ENCODE peak calls at places on chromosomes 13 and 19, in nine cellular contexts. L is suprapubic skin, D is neural progenitor cell, K is OCI-LY7, N is HCT116, O is endodermal cell, U is tibial nerve, H is psoas muscle, Y is mammary epithelial cell. J is an unnamed sample. For H3K4me1 and H3K9me3, the result is how much of the 10 kb centered on the place peaks cover.

GRCh38 chr13:80237646-80238045 is 103.3 kb downstream of the SPRY2 start:
- DNase-seq in L (no peak), D (no peak), K (no peak), N (no peak), O (no peak), U (no peak), H (no peak), Y (no peak), J (no peak)

GRCh38 chr13:35881360-35881759 is 249.8 kb downstream of the DCLK1 start:
- DNase-seq in L (no peak), D (no peak), K (no peak), N (no peak), O (no peak), U (no peak), H (no peak), Y (no peak), J (no peak)

GRCh38 chr13:80235131-80235530 is 105.8 kb downstream of the SPRY2 start:
- DNase-seq in L (no peak), D (no peak), K (no peak), N (no peak), O (no peak), U (no peak), H (no peak), Y (no peak), J (no peak)

GRCh38 chr13:66803759-66804456 is 426.2 kb downstream of the PCDH9 start:
- DNase-seq in L (no peak), D (no peak), K (no peak), N (no peak), O (no peak), U (no peak), H (no peak), Y (no peak), J (no peak)

GRCh38 chr19:39941615-39942507 is 7.4 kb upstream of the FCGBP start:
- DNase-seq in L (no peak), D (peak), K (peak), N (no peak), O (no peak), U (no peak), H (no peak), Y (peak), J (no peak)

GRCh38 chr13:25860862-25861261 is 191.0 kb downstream of the SHISA2 start:
- DNase-seq in L (no peak), D (no peak), K (no peak), N (no peak), O (no peak), U (no peak), H (no peak), Y (peak), J (no peak)

GRCh38 chr13:49292742-49293498 is 45.2 kb downstream of the CDADC1 start:
- DNase-seq in L (no peak), D (no peak), K (no peak), N (no peak), O (no peak), U (no peak), H (peak), Y (no peak), J (peak)

GRCh38 chr13:90918551-90918950 is 428.9 kb upstream of the MIR17HG start:
- DNase-seq in L (no peak), D (no peak), K (no peak), N (no peak), O (no peak), U (no peak), H (no peak), Y (peak), J (no peak)

GRCh38 chr19:6740589-6741348 is 1.3 kb downstream of the TRIP10 start:
- DNase-seq in L (peak), D (peak), K (peak), N (no peak), O (peak), U (no peak), H (peak), Y (peak), J (no peak)

GRCh38 chr19:5536337-5536894 is 31.3 kb downstream of the TINCR start:
- DNase-seq in L (no peak), D (peak), K (no peak), N (peak), O (peak), U (no peak), H (peak), Y (peak), J (no peak)

GRCh38 chr13:98503175-98504028 is 73.5 kb downstream of the STK24 start:
- DNase-seq in L (peak), D (no peak), K (no peak), N (no peak), O (no peak), U (no peak), H (no peak), Y (no peak), J (no peak)

GRCh38 chr19:53809518-53810186 is 14.5 kb downstream of the NLRP12 start:
- DNase-seq in L (no peak), D (peak), K (no peak), N (no peak), O (peak), U (no peak), H (no peak), Y (no peak), J (no peak)

GRCh38 chr19:5867201-5868136 is 2.9 kb downstream of the FUT5 start:
- DNase-seq in L (no peak), D (no peak), K (no peak), N (no peak), O (no peak), U (no peak), H (no peak), Y (no peak), J (no peak)

GRCh38 chr13:98781905-98782304 is 29.4 kb upstream of the SLC15A1 start:
- DNase-seq in L (no peak), D (no peak), K (no peak), N (no peak), O (no peak), U (no peak), H (no peak), Y (no peak), J (no peak)

GRCh38 chr19:7533281-7533819 is 2.2 kb upstream of the PNPLA6 start:
- DNase-seq in L (no peak), D (peak), K (no peak), N (no peak), O (peak), U (peak), H (peak), Y (no peak), J (no peak)

GRCh38 chr13:101712026-101712348 is 259.5 kb downstream of the ITGBL1 start:
- DNase-seq in L (no peak), D (no peak), K (no peak), N (no peak), O (no peak), U (no peak), H (no peak), Y (no peak), J (no peak)

GRCh38 chr13:46386996-46387851 is at the start of gene RUBCNL:
- DNase-seq in L (no peak), D (peak), K (peak), N (peak), O (peak), U (no peak), H (peak), Y (peak), J (no peak)

GRCh38 chr13:78759704-78760103 is 100.7 kb upstream of the OBI1 start:
- DNase-seq in L (no peak), D (no peak), K (no peak), N (no peak), O (no peak), U (no peak), H (no peak), Y (no peak), J (no peak)

GRCh38 chr13:78762825-78763224 is 103.9 kb upstream of the OBI1 start:
- DNase-seq in L (no peak), D (no peak), K (no peak), N (no peak), O (no peak), U (no peak), H (no peak), Y (no peak), J (no peak)

GRCh38 chr13:78768950-78769349 is 110.0 kb upstream of the OBI1 start:
- DNase-seq in L (no peak), D (no peak), K (no peak), N (no peak), O (no peak), U (no peak), H (no peak), Y (no peak), J (no peak)

DNA sequence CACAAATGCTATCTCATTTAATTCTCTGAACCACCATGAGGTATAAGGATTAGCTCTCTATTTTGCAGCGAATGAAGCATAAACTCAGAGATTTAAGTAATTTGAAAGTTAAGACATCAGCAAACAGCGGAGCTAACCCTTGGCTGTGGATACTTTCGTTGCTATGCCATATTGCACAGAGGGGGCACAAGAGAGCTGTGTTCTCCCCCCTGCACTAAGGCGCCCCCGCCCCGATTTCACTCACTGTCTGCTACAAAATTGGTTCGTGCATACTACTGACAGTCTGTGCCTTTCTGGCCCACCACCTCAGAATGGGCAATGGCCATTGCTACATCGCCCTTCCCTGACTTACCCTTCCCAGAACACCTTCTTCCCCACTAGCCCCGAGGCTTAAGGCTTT is 105.7 kb upstream of the OBI1 start:
- DNase-seq in L (no peak), D (peak), K (no peak), N (no peak), O (peak), U (no peak), H (no peak), Y (no peak), J (no peak)
- TF ChIP-seq CTCF in L (no peak), D (peak), K (no peak), N (no peak), O (peak), U (no peak), H (no peak), Y (no peak), J (no peak)

GRCh38 chr13:107884564-107884963 is 330.8 kb downstream of the LIG4 start:
- DNase-seq in L (no peak), D (no peak), K (no peak), N (no peak), O (no peak), U (no peak), H (no peak), Y (no peak), J (no peak)
- H3K4me1 ChIP-seq in L (under half), D (under half), K (under half), N (under half), O (under half), U (under half), H (under half), Y (under half), J (under half)

DNA sequence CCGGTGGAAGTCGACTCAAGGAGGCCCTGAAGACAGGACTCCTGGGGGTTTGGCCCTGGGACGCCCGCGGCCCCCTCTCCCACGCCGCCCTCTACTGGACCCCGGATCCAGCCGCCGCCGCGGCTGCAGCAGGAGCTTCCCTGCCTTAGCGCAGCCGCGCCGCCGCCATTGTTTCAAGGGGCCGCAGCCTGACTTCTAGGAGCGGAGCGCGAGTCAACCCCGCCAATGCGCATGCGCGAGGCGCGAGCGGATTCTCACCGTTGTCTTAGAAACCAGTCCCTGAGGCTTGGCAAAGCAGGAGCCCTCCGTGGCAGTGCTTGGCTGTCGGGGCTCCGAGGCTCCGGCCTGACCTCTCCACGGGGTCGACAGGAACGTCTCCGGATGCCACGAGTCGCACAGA is 19.1 kb upstream of the ZNF420 start:
- DNase-seq in L (no peak), D (no peak), K (no peak), N (no peak), O (no peak), U (no peak), H (no peak), Y (no peak), J (no peak)
- H3K9me3 ChIP-seq in L (under half), D (under half), K (under half), N (under half), O (under half), U (under half), H (under half), Y (half or more), J (half or more)

DNA sequence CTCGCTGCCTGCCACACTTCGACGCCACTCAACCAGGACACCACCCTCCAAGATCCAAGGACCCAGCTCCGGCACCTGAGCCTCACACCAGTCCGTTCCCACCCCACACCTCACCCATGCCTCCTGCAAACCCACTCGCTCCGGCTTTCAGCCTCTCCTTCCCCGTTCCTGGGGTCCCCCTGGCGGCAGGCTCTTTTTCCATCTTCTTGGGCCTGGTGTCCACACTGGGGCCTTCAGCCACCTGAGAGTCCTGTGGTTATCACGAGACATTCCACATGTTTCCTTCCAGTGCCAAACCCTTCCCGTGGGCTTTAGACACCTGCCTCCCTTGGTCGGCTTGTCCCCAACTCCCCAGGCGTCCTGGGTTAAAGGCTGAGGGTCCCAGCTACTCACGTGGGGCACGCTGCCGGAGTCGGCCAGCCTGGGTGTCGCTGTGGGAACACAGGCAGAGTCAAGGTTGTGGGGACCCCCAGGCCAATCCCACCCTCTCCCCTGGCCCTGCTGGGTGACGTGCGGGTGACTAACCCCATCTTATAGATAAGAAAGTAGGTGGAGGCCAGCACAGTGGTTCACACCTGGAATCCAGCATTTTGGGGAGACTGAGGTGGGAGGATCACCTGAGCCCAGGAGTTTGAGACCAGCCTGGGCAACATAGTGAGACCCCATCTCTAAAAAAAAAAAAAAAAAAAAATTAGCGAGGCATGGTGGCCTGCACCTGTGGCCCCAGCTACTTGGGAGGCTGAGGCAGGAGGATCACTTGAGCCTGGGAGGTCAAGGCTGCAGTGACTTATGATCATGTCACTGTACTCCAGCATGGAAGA is 2.0 kb downstream of the JSRP1 start:
- DNase-seq in L (no peak), D (peak), K (no peak), N (no peak), O (peak), U (no peak), H (no peak), Y (no peak), J (no peak)
- TF ChIP-seq CTCF in L (no peak), D (peak), K (no peak), N (no peak), O (peak), U (no peak), H (peak), Y (no peak), J (no peak)

GRCh38 chr13:41061075-41061913 is at the start of gene WBP4:
- DNase-seq in L (peak), D (peak), K (peak), N (peak), O (peak), U (peak), H (peak), Y (peak), J (peak)
- H3K4me1 ChIP-seq in L (half or more), D (under half), K (under half), N (half or more), O (under half), U (under half), H (half or more), Y (under half), J (under half)

DNA sequence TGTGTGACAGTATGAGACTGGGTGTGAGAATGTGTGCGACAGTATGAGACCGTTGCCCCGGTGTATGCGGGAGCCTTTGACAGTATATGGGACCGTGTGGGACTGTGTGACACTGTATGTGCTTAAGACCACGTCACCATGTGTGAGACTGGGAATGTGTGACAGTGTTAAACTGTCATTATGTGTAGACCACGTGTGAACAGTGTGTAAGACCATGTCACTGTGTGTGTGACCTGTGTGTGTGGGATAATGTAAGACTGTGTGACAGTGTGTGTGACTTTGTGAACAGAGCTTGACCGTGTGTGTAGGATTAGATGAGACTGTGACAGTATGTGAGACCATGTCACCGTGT is 549 bp downstream of the ZNF583 start:
- DNase-seq in L (no peak), D (no peak), K (no peak), N (no peak), O (no peak), U (no peak), H (no peak), Y (no peak), J (no peak)
- H3K9me3 ChIP-seq in L (under half), D (under half), K (under half), N (under half), O (half or more), U (under half), H (half or more), Y (under half), J (half or more)

DNA sequence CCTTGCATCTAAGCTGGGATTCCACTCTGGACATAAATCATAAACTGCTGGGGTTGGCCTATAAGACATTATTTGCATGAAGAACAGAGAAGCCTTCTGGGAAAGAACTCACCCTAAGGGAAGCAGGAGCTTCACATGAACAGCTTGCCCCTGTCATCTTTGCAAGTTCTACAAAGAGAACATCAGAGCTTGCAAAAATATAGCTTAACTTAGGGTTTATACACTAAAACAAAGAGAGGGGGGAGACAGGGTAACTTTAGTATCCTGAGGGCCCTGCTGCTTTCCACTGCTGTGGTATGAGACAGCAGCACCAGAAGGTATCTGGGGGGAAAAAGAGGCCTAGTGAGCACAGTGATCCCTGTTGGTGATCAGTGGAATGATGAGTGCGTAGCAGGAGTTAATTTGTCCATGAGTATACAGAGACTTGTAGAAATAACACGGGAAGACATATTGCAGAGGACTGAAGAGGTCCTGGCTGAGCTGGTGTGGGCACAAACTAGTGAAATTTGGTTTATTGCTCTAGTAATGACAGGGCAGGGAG is 116.1 kb upstream of the TSC22D1 start:
- DNase-seq in L (no peak), D (no peak), K (no peak), N (peak), O (peak), U (no peak), H (no peak), Y (peak), J (no peak)
- TF ChIP-seq CTCF in L (no peak), D (no peak), K (no peak), N (peak), O (peak), U (no peak), H (no peak), Y (no peak), J (no peak)